ENCODE peak calls at places on chromosome 15, in four cellular contexts. R is upper lobe of left lung, L is GM06990, S is heart left ventricle. N is an unnamed sample.

GRCh38 chr15:92681141-92681622 is 25.6 kb upstream of the FAM174B start:
- DNase-seq in L (no peak), S (no peak), R (no peak), N (peak)

GRCh38 chr15:31396881-31397560 is 70.4 kb downstream of the KLF13 start:
- DNase-seq in R (peak), S (peak), L (no peak), N (no peak)

GRCh38 chr15:88663216-88663615 is 24.4 kb downstream of the ISG20 start:
- DNase-seq in R (no peak), S (no peak), L (no peak), N (no peak)

GRCh38 chr15:89680282-89680873 is 1.2 kb upstream of the PLIN1 start:
- DNase-seq in R (no peak), S (peak), L (no peak), N (peak)

GRCh38 chr15:51621917-51622268 is 678 bp downstream of the DMXL2 start:
- DNase-seq in R (peak), S (peak), L (no peak), N (peak)

GRCh38 chr15:47588968-47589367 is 128.3 kb upstream of the SEMA6D start:
- DNase-seq in L (no peak), R (no peak), S (no peak), N (no peak)

GRCh38 chr15:36882487-36883108 is 217.8 kb downstream of the MEIS2 start:
- DNase-seq in R (peak), S (no peak), L (no peak), N (no peak)

GRCh38 chr15:58498821-58499580 is 67.2 kb downstream of the LIPC start:
- DNase-seq in L (no peak), S (no peak), R (no peak), N (no peak)

GRCh38 chr15:76986743-76987142 is 8.2 kb upstream of the PSTPIP1 start:
- DNase-seq in R (no peak), S (no peak), L (no peak), N (no peak)

GRCh38 chr15:62124953-62125263 is 40.2 kb downstream of the C2CD4B start:
- DNase-seq in S (no peak), L (no peak), R (no peak), N (no peak)

GRCh38 chr15:58454950-58455401 is 23.2 kb downstream of the LIPC start:
- DNase-seq in S (no peak), L (no peak), R (no peak), N (no peak)

GRCh38 chr15:77495806-77496589 is 75.3 kb downstream of the HMG20A start:
- DNase-seq in R (no peak), S (peak), L (no peak), N (no peak)

GRCh38 chr15:92809880-92810361 is 90.2 kb upstream of the CHD2 start:
- DNase-seq in S (no peak), R (no peak), L (peak), N (no peak)

GRCh38 chr15:63626955-63627354 is 29.8 kb downstream of the FBXL22 start:
- DNase-seq in S (no peak), R (no peak), L (no peak), N (no peak)

GRCh38 chr15:64464271-64465005 is 4.1 kb downstream of the ZNF609 start:
- DNase-seq in R (no peak), L (no peak), S (no peak), N (no peak)

GRCh38 chr15:32828507-32829186 is 110.8 kb downstream of the GREM1 start:
- DNase-seq in R (no peak), S (no peak), L (no peak), N (peak)

GRCh38 chr15:84949845-84950569 is 31.6 kb upstream of the PDE8A start:
- DNase-seq in R (no peak), S (no peak), L (no peak), N (no peak)

GRCh38 chr15:72155021-72155621 is 36.9 kb downstream of the SENP8 start:
- DNase-seq in L (no peak), R (peak), S (peak), N (no peak)

GRCh38 chr15:29789871-29790270 is 32.4 kb downstream of the TJP1 start:
- DNase-seq in L (no peak), S (no peak), R (no peak), N (no peak)

GRCh38 chr15:77187751-77188464 is 117.0 kb upstream of the TSPAN3 start:
- DNase-seq in R (no peak), L (peak), S (peak), N (peak)

GRCh38 chr15:27271258-27271657 is 300.3 kb downstream of the GABRG3 start:
- DNase-seq in L (no peak), R (peak), S (no peak), N (no peak)

GRCh38 chr15:38895326-38896282 is 331.0 kb upstream of the RASGRP1 start:
- DNase-seq in L (no peak), R (no peak), S (no peak), N (peak)

GRCh38 chr15:71761649-71762048 is 48.7 kb upstream of the NR2E3 start:
- DNase-seq in L (no peak), S (no peak), R (no peak), N (peak)

GRCh38 chr15:41205315-41205714 is 25.2 kb downstream of the EXD1 start:
- DNase-seq in S (no peak), L (no peak), R (no peak), N (no peak)

GRCh38 chr15:62895139-62895866 is 147.2 kb upstream of the TPM1 start:
- DNase-seq in L (no peak), R (no peak), S (no peak), N (no peak)

GRCh38 chr15:34133511-34133910 is 31.6 kb downstream of the PGBD4 start:
- DNase-seq in L (no peak), S (no peak), R (no peak), N (no peak)

GRCh38 chr15:41284425-41285177 is 47.8 kb downstream of the OIP5 start:
- DNase-seq in R (no peak), L (no peak), S (no peak), N (no peak)

GRCh38 chr15:45123397-45123796 is 6.3 kb downstream of the DUOXA1 start:
- DNase-seq in S (no peak), R (no peak), L (no peak), N (no peak)

GRCh38 chr15:68517285-68517711 is 61.5 kb upstream of the CORO2B start:
- DNase-seq in R (peak), S (peak), L (no peak), N (no peak)

GRCh38 chr15:85878866-85879265 is 84.1 kb upstream of the KLHL25 start:
- DNase-seq in S (no peak), L (no peak), R (no peak), N (no peak)

GRCh38 chr15:62850318-62850717 is 192.2 kb upstream of the TPM1 start:
- DNase-seq in R (no peak), L (no peak), S (peak), N (no peak)

GRCh38 chr15:90039996-90040395 is 38.9 kb downstream of the ZNF710 start:
- DNase-seq in S (no peak), R (no peak), L (no peak), N (no peak)

GRCh38 chr15:90603893-90604292 is 74.2 kb downstream of the CRTC3 start:
- DNase-seq in L (no peak), S (no peak), R (no peak), N (no peak)

GRCh38 chr15:36757189-36757814 is 177.9 kb downstream of the CDIN1 start:
- DNase-seq in S (no peak), R (no peak), L (no peak), N (peak)

GRCh38 chr15:37877851-37878577 is 56.4 kb upstream of the TMCO5A start:
- DNase-seq in R (no peak), L (no peak), S (no peak), N (peak)

GRCh38 chr15:48046813-48047483 is 73.8 kb upstream of the SLC24A5 start:
- DNase-seq in L (no peak), S (no peak), R (no peak), N (no peak)

GRCh38 chr15:56732881-56733130 is 503 bp downstream of the ZNF280D start:
- DNase-seq in S (no peak), L (no peak), R (no peak), N (no peak)

GRCh38 chr15:100863406-100864198 is 16.0 kb upstream of the ALDH1A3 start:
- DNase-seq in S (peak), L (no peak), R (no peak), N (no peak)

GRCh38 chr15:75178171-75178937 is 23.3 kb upstream of the C15orf39 start:
- DNase-seq in S (peak), L (no peak), R (peak), N (no peak)

GRCh38 chr15:75181780-75182179 is 19.9 kb upstream of the C15orf39 start:
- DNase-seq in L (no peak), S (no peak), R (no peak), N (no peak)

GRCh38 chr15:75177360-75178071 is 24.2 kb upstream of the C15orf39 start:
- DNase-seq in L (no peak), S (no peak), R (no peak), N (no peak)

GRCh38 chr15:75179773-75180140 is 21.9 kb upstream of the C15orf39 start:
- DNase-seq in L (no peak), S (no peak), R (no peak), N (no peak)

GRCh38 chr15:75178938-75179772 is 22.5 kb upstream of the C15orf39 start:
- DNase-seq in R (no peak), L (no peak), S (no peak), N (no peak)
- H3K4me3 ChIP-seq in R (peak), L (no peak), S (peak), N (peak)

DNA sequence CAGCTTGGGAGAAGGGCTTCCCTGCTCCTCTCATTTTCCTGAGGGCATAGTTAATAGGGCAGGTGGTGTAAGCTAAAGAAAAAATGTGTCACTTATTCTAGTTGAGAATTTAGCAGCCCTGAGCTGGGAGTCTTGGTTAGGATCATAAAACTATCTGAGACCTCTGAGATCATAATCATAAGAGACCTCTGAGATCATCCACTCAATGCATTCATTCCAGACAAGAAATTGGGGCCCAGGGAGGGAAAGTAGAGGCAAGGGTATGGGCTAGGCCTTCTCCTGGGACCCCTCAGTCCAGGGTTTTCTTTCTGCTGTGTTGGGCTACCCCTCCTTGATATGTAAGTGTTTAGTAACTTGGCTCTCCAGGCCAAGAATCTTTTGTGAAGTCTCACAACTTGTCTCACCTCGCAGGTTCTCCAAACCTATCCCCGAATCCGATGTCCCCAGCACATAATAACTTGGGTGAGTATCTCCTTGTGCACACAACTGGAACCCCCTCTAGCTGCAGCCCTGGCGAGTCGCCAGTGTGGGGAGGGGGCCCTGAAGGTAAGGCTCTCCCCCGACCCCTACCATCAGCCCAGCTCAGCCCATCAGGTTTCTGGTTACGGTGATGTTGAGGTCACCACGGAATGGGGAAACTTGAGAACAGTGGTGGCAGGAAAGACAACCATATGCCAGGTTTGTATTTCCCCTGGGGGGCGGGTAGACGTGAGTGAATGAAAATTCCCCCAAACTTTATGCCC is 84.1 kb downstream of the AAGAB start:
- DNase-seq in L (no peak), S (no peak), R (no peak), N (no peak)
- TF ChIP-seq CTCF in L (no peak), S (no peak), R (no peak), N (no peak)

GRCh38 chr15:70729164-70729563 is 34.2 kb downstream of the UACA start:
- DNase-seq in R (no peak), S (no peak), L (no peak), N (no peak)
- H3K4me3 ChIP-seq in R (no peak), S (no peak), L (no peak), N (no peak)

DNA sequence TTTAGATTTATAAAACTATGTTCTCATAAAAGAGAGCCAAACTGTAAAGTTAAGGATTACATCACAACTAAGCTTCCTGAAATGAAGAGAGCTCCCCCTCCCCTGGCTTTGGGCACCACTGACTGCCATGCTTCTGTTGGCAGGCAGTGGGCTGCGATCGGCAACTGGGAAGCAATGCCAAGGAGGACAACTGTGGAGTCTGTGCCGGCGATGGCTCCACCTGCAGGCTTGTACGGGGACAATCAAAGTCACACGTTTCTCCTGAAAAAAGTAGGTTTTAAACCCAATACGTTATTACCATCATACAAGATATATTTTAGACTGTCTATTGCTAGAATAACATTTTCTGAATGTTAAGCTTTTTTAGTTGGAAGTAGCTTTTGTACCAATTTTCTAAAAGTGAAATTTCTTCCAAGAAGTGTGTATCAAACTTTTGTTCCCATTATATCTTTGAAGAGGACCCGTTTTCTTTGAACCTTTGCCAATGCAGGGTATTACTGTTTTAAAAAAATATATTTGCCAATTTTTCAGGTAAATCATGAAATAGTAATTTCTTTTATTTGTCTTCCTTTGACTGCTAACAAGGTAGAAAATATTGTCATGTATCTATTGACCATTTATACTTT is 184.1 kb downstream of the ADAMTSL3 start:
- DNase-seq in R (no peak), S (peak), L (peak), N (no peak)
- TF ChIP-seq CTCF in R (no peak), S (peak), L (peak), N (peak)

GRCh38 chr15:83656943-83657528 is 3.1 kb downstream of the ADAMTSL3 start:
- DNase-seq in S (no peak), L (no peak), R (no peak), N (no peak)

GRCh38 chr15:83656192-83656591 is 2.3 kb downstream of the ADAMTSL3 start:
- DNase-seq in R (no peak), L (no peak), S (no peak), N (no peak)

GRCh38 chr15:83653639-83654378 is at the start of gene ADAMTSL3:
- DNase-seq in R (peak), L (no peak), S (peak), N (peak)

GRCh38 chr15:83654379-83655236 is 685 bp downstream of the ADAMTSL3 start:
- DNase-seq in R (peak), L (no peak), S (peak), N (no peak)

GRCh38 chr15:83655237-83655616 is 1.3 kb downstream of the ADAMTSL3 start:
- DNase-seq in S (no peak), R (no peak), L (no peak), N (no peak)
- H3K4me3 ChIP-seq in S (peak), R (peak), L (no peak), N (no peak)

GRCh38 chr15:52783929-52784798 is 6.0 kb downstream of the ONECUT1 start:
- DNase-seq in L (peak), R (peak), S (no peak), N (no peak)
- TF ChIP-seq CTCF in L (peak), R (peak), S (peak), N (peak)

DNA sequence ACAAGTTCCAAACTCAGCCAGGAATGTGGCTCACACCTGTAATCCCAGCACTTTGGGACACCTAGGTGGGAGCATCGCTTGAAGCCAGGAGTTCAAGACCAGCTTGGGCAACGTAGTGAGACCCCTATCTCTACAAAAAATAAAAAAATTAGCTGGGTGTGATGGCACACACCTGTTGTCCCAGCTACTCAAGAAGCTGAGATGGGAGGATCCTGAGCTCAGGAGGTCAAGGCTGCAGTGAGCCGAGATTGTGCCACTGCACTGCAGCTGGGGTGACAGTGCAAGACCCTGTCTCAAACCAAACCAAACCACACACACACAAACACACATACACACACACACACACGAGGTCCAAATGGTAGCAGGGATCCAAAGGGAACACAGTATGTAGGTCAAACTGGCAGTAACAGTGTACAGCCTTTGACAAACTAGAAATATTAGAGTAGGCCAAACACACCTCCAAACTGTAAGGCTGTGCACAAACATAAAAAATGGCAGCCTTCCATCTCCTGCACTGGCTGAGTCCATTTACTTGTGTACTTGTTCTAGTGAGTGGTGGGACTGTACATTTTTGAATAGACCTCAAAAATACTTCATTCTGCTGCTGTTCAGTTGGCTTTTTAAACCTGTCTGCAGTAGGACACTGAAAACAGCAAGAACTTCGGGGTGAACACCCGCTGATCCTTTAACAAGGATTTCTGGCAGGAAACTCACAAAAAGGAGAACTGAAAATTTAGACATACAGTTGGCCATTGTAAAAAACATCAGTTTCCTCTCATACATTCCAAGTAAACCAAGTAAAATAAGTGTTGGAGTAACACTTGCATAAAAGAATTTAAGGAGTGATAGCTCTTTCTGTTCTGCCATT is 33.6 kb downstream of the INTS14 start:
- DNase-seq in S (no peak), L (no peak), R (no peak), N (no peak)
- H3K4me3 ChIP-seq in S (no peak), L (no peak), R (no peak), N (no peak)

GRCh38 chr15:25438601-25439455 is at the start of gene UBE3A:
- DNase-seq in R (peak), L (peak), S (peak), N (peak)
- TF ChIP-seq CTCF in R (peak), L (peak), S (no peak), N (peak)